ENCODE peak calls at places on chromosomes 1 and 21, in seven cellular contexts. C, G, J, A, F, U and S are unnamed samples.
A peak's percentile ranks its signal among the peaks of the same experiment; 100 is the strongest.

GRCh38 chr1:34685225-34685624 is 69.6 kb upstream of the GJB5 start:
- DNase-seq in C (no peak), G (no peak), J (no peak), A (no peak), F (no peak), U (peak; percentile 26), S (no peak)

GRCh38 chr1:78419309-78419708 is 71.5 kb upstream of the PTGFR start:
- DNase-seq in C (no peak), G (no peak), J (peak; percentile 87), A (no peak), F (no peak), U (no peak), S (no peak)

GRCh38 chr1:156639601-156640101 is 2.3 kb upstream of the BCAN start:
- DNase-seq in C (no peak), G (no peak), J (no peak), A (no peak), F (no peak), U (no peak), S (no peak)

GRCh38 chr21:42841156-42841915 is 38.0 kb downstream of the WDR4 start:
- DNase-seq in C (no peak), G (no peak), J (no peak), A (no peak), F (no peak), U (no peak), S (no peak)

GRCh38 chr1:31548899-31549806 is 27.2 kb upstream of the TINAGL1 start:
- DNase-seq in C (peak; percentile 92), G (peak; percentile 67), J (peak; percentile 60), A (peak; percentile 99), F (peak; percentile 91), U (peak; percentile 94), S (peak; percentile 80)

GRCh38 chr1:110555807-110556470 is 37.0 kb upstream of the KCNA10 start:
- DNase-seq in C (no peak), G (peak; percentile 80), J (no peak), A (no peak), F (no peak), U (no peak), S (no peak)

GRCh38 chr1:21734526-21734925 is 48.4 kb downstream of the USP48 start:
- DNase-seq in C (no peak), G (no peak), J (no peak), A (no peak), F (no peak), U (no peak), S (no peak)

GRCh38 chr1:168340796-168341510 is 60.3 kb downstream of the TBX19 start:
- DNase-seq in C (peak; percentile 47), G (no peak), J (no peak), A (no peak), F (peak; percentile 49), U (no peak), S (no peak)

GRCh38 chr1:109239580-109240068 is 9.7 kb upstream of the CELSR2 start:
- DNase-seq in C (peak; percentile 77), G (no peak), J (no peak), A (no peak), F (peak; percentile 51), U (peak; percentile 56), S (no peak)

GRCh38 chr1:5333326-5333725 is 658.9 kb downstream of the NPHP4 start:
- DNase-seq in C (no peak), G (no peak), J (no peak), A (no peak), F (no peak), U (peak; percentile 38), S (no peak)

GRCh38 chr21:42147386-42148020 is 71.4 kb upstream of the ABCG1 start:
- DNase-seq in C (no peak), G (no peak), J (no peak), A (no peak), F (no peak), U (no peak), S (no peak)

GRCh38 chr1:110328700-110329099 is 10.5 kb upstream of the RBM15 start:
- DNase-seq in C (no peak), G (no peak), J (no peak), A (no peak), F (no peak), U (no peak), S (no peak)

GRCh38 chr1:8133657-8134430 is 107.7 kb upstream of the ERRFI1 start:
- DNase-seq in C (no peak), G (peak; percentile 68), J (peak; percentile 61), A (no peak), F (no peak), U (peak; percentile 84), S (no peak)

GRCh38 chr1:14184346-14184963 is 414.0 kb upstream of the KAZN start:
- DNase-seq in C (no peak), G (no peak), J (no peak), A (no peak), F (no peak), U (no peak), S (no peak)

GRCh38 chr1:208433086-208433485 is 188.9 kb upstream of the PLXNA2 start:
- DNase-seq in C (no peak), G (no peak), J (no peak), A (no peak), F (no peak), U (no peak), S (no peak)

GRCh38 chr1:205656236-205656635 is 24.1 kb downstream of the SLC45A3 start:
- DNase-seq in C (no peak), G (no peak), J (no peak), A (no peak), F (no peak), U (no peak), S (no peak)

GRCh38 chr1:208219659-208220282 is 24.4 kb downstream of the PLXNA2 start:
- DNase-seq in C (peak; percentile 91), G (peak; percentile 90), J (no peak), A (no peak), F (no peak), U (peak; percentile 88), S (no peak)

GRCh38 chr1:161725888-161726630 is 4.7 kb downstream of the FCRLB start:
- DNase-seq in C (no peak), G (peak; percentile 60), J (no peak), A (peak; percentile 50), F (peak; percentile 73), U (peak; percentile 59), S (no peak)

GRCh38 chr1:203056516-203056915 is 29.3 kb downstream of the MYOG start:
- DNase-seq in C (peak; percentile 31), G (no peak), J (no peak), A (no peak), F (no peak), U (no peak), S (no peak)
- TF ChIP-seq CTCF in C (peak; percentile 40), G (no peak), J (no peak), A (no peak), F (peak; percentile 21), U (no peak), S (peak; percentile 17)

GRCh38 chr1:182279302-182279701 is 112.3 kb downstream of the GLUL start:
- DNase-seq in C (no peak), G (no peak), J (no peak), A (no peak), F (no peak), U (no peak), S (no peak)

GRCh38 chr1:182280521-182280920 is 111.1 kb downstream of the GLUL start:
- DNase-seq in C (no peak), G (no peak), J (no peak), A (no peak), F (no peak), U (no peak), S (no peak)

GRCh38 chr1:182283746-182284544 is 107.6 kb downstream of the GLUL start:
- DNase-seq in C (no peak), G (no peak), J (no peak), A (no peak), F (peak; percentile 20), U (no peak), S (no peak)

GRCh38 chr1:182279724-182280506 is 111.7 kb downstream of the GLUL start:
- DNase-seq in C (no peak), G (no peak), J (no peak), A (peak; percentile 53), F (no peak), U (no peak), S (no peak)

DNA sequence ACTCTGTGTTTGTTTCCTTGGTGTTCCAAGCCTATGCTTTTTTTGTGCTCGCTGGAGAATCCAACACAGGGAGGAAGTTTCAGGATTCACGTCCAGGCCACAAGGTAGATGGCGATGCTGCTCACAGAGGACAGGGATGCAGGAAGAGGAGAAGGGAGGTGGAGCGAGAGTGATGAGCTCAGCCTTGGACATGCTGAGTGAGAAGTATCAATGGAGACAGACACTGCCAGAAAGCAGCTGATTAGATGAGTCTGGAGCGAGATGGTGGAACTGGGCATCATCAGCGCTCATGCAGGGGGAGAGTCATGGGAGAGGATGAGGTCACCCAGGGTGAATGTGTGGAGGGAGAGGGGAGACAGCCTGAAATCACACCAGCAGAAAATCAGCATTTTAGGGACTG is 110.0 kb downstream of the GLUL start:
- DNase-seq in C (no peak), G (no peak), J (no peak), A (no peak), F (no peak), U (no peak), S (no peak)
- TF ChIP-seq CTCF in C (no peak), G (no peak), J (no peak), A (no peak), F (no peak), U (no peak), S (no peak)

GRCh38 chr1:214549604-214550338 is 1.6 kb downstream of the PTPN14 start:
- DNase-seq in C (no peak), G (no peak), J (no peak), A (no peak), F (no peak), U (no peak), S (no peak)
- TF ChIP-seq CTCF in C (no peak), G (no peak), J (peak; percentile 39), A (peak; percentile 46), F (no peak), U (no peak), S (no peak)

GRCh38 chr1:56434659-56435202 is 144.6 kb downstream of the PLPP3 start:
- DNase-seq in C (no peak), G (no peak), J (no peak), A (no peak), F (no peak), U (no peak), S (no peak)
- TF ChIP-seq CTCF in C (no peak), G (no peak), J (no peak), A (no peak), F (no peak), U (no peak), S (peak; percentile 16)

GRCh38 chr1:113678159-113678469 is 81.2 kb downstream of the PHTF1 start:
- DNase-seq in C (no peak), G (no peak), J (no peak), A (no peak), F (no peak), U (no peak), S (no peak)
- TF ChIP-seq CTCF in C (no peak), G (no peak), J (no peak), A (peak; percentile 8), F (no peak), U (no peak), S (peak; percentile 39)

GRCh38 chr1:218123968-218124367 is 161.1 kb upstream of the RRP15 start:
- DNase-seq in C (no peak), G (no peak), J (no peak), A (no peak), F (no peak), U (no peak), S (no peak)
- TF ChIP-seq CTCF in C (no peak), G (no peak), J (no peak), A (no peak), F (no peak), U (no peak), S (no peak)

GRCh38 chr1:117747605-117748004 is 141.8 kb downstream of the TENT5C start:
- DNase-seq in C (no peak), G (no peak), J (no peak), A (no peak), F (no peak), U (no peak), S (no peak)
- TF ChIP-seq CTCF in C (no peak), G (no peak), J (no peak), A (no peak), F (no peak), U (no peak), S (no peak)